ENCODE peak calls at places on chromosomes 7 and 10, in ten cellular contexts. T, V, B, D, X, A, K, Q, I and N are unnamed samples.

GRCh38 chr7:15675379-15675778 is 11.1 kb downstream of the MEOX2 start:
- DNase-seq in Q (no peak), A (no peak), B (no peak), T (no peak), I (no peak), K (no peak), D (no peak), V (no peak), X (no peak), N (no peak)

GRCh38 chr7:44698046-44698580 is 50.5 kb upstream of the ZMIZ2 start:
- DNase-seq in T (no peak), V (no peak), X (no peak), Q (no peak), I (no peak), B (no peak), D (peak; percentile 18), K (peak; percentile 8), A (no peak), N (no peak)

GRCh38 chr7:26850193-26850651 is 14.2 kb downstream of the SKAP2 start:
- DNase-seq in B (peak; percentile 0), I (no peak), T (no peak), A (no peak), V (no peak), K (no peak), X (no peak), D (no peak), Q (peak; percentile 68), N (no peak)

GRCh38 chr10:124062390-124062789 is 31.0 kb downstream of the CHST15 start:
- DNase-seq in X (no peak), K (no peak), A (no peak), D (no peak), I (no peak), Q (no peak), V (no peak), T (no peak), B (no peak), N (no peak)

GRCh38 chr7:84085147-84085546 is 109.4 kb downstream of the SEMA3A start:
- DNase-seq in K (no peak), A (no peak), Q (peak; percentile 24), B (peak; percentile 64), I (no peak), D (no peak), X (no peak), V (no peak), T (peak; percentile 7), N (no peak)

GRCh38 chr7:72493850-72494661 is 81.9 kb upstream of the CALN1 start:
- DNase-seq in T (peak; percentile 45), X (peak; percentile 65), V (peak; percentile 48), B (peak; percentile 56), Q (peak; percentile 68), A (peak; percentile 73), I (peak; percentile 57), K (no peak), D (peak; percentile 71), N (peak; percentile 58)

GRCh38 chr10:114708717-114709352 is 50.8 kb upstream of the ABLIM1 start:
- DNase-seq in I (no peak), B (peak; percentile 95), A (no peak), Q (peak; percentile 87), T (peak; percentile 76), V (no peak), K (no peak), X (peak; percentile 78), D (no peak), N (no peak)

GRCh38 chr7:30595461-30596042 is 874 bp downstream of the GARS1 start:
- DNase-seq in A (no peak), B (peak; percentile 16), V (no peak), X (no peak), T (no peak), D (no peak), I (peak; percentile 39), Q (peak; percentile 21), K (no peak), N (no peak)

DNA sequence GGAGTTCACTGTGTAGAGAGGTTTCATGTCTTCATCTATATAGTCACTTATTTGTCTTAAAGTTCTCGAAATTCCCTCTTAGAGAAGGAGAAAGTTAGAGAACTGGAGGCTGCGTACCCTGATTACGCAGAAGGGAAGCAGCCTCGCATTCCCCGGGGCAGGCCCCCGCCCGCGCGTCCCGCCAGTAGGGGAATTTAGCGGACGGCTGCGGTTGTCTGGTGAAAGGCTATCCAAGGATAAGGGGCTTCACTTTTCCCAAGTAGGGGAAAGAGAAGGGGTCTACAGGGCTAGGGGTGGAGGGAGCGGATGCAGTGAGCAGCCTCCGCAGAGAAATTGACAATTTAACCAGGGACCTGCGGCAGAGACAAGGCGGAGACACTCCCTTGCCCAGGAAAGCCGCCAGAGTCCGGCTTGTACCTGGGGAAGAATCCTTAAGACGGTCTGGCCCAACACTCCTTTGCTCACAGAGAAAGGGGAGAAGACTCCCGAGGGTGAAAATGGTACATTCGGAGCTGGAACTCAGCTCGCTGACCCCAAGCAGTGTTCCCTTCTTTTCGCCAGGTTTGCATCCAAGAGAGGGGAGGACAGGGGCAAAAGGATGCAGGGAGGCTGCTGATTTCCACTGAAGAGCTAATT is 976 bp upstream of the MAGI2 start:
- DNase-seq in X (no peak), T (peak; percentile 13), A (peak; percentile 12), V (no peak), K (no peak), D (peak; percentile 12), I (no peak), Q (no peak), B (peak; percentile 65), N (peak; percentile 8)
- TF ChIP-seq CTCF in X (no peak), T (no peak), A (no peak), V (no peak), K (no peak), D (no peak), I (no peak), Q (no peak), B (peak; percentile 10), N (no peak)

GRCh38 chr7:156275292-156275691 is 365.3 kb upstream of the RNF32 start:
- DNase-seq in I (no peak), V (no peak), D (no peak), X (no peak), Q (no peak), B (no peak), K (no peak), A (no peak), T (no peak), N (no peak)
- TF ChIP-seq CTCF in I (no peak), V (no peak), D (no peak), X (no peak), Q (no peak), B (no peak), K (no peak), A (no peak), T (no peak), N (no peak)

GRCh38 chr10:34528320-34528719 is 286.8 kb downstream of the PARD3 start:
- DNase-seq in Q (peak; percentile 94), B (peak; percentile 98), A (no peak), T (peak; percentile 77), X (peak; percentile 94), K (no peak), I (no peak), D (no peak), V (no peak), N (no peak)

GRCh38 chr10:34526186-34526585 is 288.9 kb downstream of the PARD3 start:
- DNase-seq in V (no peak), X (peak; percentile 69), I (no peak), B (no peak), K (no peak), A (no peak), T (no peak), D (no peak), Q (peak; percentile 22), N (no peak)

GRCh38 chr10:34524369-34525091 is 290.6 kb downstream of the PARD3 start:
- DNase-seq in A (no peak), I (no peak), T (no peak), X (no peak), K (no peak), B (no peak), V (peak; percentile 44), Q (no peak), D (no peak), N (peak; percentile 8)

GRCh38 chr10:34530778-34531177 is 284.3 kb downstream of the PARD3 start:
- DNase-seq in K (no peak), D (no peak), V (no peak), B (no peak), T (no peak), I (no peak), Q (no peak), X (no peak), A (no peak), N (no peak)

DNA sequence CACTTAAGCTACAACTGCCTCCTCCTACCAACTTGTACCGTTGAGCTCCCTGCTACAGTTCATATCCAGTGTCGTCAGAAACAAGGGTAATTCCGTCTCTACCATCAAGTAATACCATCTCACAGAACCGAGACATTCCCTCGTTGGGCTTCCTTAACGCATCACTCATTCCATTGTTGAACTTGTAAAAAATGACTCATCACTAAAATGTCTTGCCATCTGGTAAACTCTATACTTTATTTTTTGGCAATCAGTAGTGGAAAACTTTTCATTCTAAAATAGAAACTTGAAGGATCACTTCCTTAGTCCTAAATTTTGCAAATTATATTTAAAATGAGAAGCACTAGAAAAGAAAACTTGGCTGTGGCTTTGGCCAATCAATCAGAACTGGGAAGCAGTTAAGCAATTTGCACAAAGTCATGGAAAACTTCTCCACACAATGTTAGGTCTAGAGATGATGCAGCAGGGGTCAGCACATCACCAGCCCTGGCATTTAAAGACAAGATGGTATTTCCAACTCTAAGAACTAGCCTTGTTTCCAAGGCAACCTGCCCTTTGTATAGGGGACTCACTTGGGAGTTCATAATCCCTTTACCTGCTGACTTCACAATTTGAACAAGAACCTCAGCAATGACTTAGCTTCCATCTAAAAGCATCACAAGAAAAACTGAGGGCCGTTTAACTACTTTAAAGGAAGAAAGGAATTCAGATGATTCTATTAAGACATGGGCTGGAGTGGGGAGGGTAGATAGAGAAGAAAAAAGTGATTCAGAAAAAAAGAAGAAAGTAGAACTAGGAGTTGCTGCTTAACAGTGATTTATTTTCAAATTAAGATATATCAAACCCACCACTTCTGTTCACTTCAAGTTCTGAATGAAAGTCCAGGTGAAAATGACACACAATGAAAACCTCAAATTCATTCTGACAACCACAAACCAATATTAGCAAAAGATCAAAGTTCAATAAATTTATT is 288.1 kb downstream of the PARD3 start:
- DNase-seq in D (no peak), Q (peak; percentile 86), X (peak; percentile 97), A (no peak), V (peak; percentile 33), I (no peak), K (no peak), B (peak; percentile 98), T (peak; percentile 60), N (no peak)
- TF ChIP-seq CTCF in D (peak; percentile 7), Q (peak; percentile 29), X (peak; percentile 71), A (no peak), V (no peak), I (no peak), K (no peak), B (peak; percentile 45), T (peak; percentile 28), N (peak; percentile 13)

GRCh38 chr10:102645741-102646609 is 1.7 kb downstream of the TRIM8 start:
- DNase-seq in A (peak; percentile 25), Q (peak; percentile 96), D (peak; percentile 79), I (peak; percentile 82), V (peak; percentile 86), B (peak; percentile 95), K (peak; percentile 90), T (peak; percentile 96), X (peak; percentile 70), N (peak; percentile 82)

GRCh38 chr10:102648269-102648888 is 4.1 kb downstream of the TRIM8 start:
- DNase-seq in K (no peak), T (no peak), A (no peak), X (no peak), V (no peak), I (peak; percentile 39), Q (no peak), D (no peak), B (no peak), N (no peak)

GRCh38 chr10:102648889-102649752 is 4.8 kb downstream of the TRIM8 start:
- DNase-seq in T (no peak), I (peak; percentile 88), D (peak; percentile 46), X (no peak), B (no peak), A (no peak), V (peak; percentile 56), Q (no peak), K (peak; percentile 52), N (no peak)

GRCh38 chr10:102646610-102647432 is 2.5 kb downstream of the TRIM8 start:
- DNase-seq in X (no peak), V (peak; percentile 61), A (no peak), Q (no peak), K (no peak), T (peak; percentile 63), D (no peak), B (peak; percentile 62), I (peak; percentile 86), N (no peak)

GRCh38 chr10:102647433-102648268 is 3.4 kb downstream of the TRIM8 start:
- DNase-seq in K (no peak), V (peak; percentile 29), D (no peak), Q (no peak), T (no peak), B (no peak), X (no peak), I (peak; percentile 93), A (no peak), N (no peak)
- TF ChIP-seq CTCF in K (no peak), V (no peak), D (no peak), Q (no peak), T (no peak), B (no peak), X (no peak), I (no peak), A (no peak), N (no peak)